ENCODE peak calls at places on chromosomes 13 and 19, in eight cellular contexts. D is GM13976; W is neuronal stem cell; F is stimulated activated CD4-positive, alpha-beta T cell treated with anti-CD3 and anti-CD28 coated beads, Interleukin-1b, Interleukin-23, amount 100 ng/mL, for 1 hour; U is cardiac fibroblast; J is C1 segment of cervical spinal cord; A is heart left ventricle; N is activated CD4-positive, alpha-beta T cell treated with anti-CD3 and anti-CD28 coated beads for 24 hours. L is an unnamed sample.

GRCh38 chr19:2523630-2524311 is 47.8 kb downstream of the GADD45B start:
- DNase-seq in D (no peak), W (no peak), F (no peak), U (no peak), J (no peak), A (no peak), N (no peak), L (no peak)

GRCh38 chr13:47790755-47791154 is 210.3 kb downstream of the SUCLA2 start:
- DNase-seq in D (no peak), W (no peak), F (no peak), U (no peak), J (no peak), A (no peak), N (no peak), L (no peak)

GRCh38 chr19:7888145-7888825 is at the start of gene LRRC8E:
- DNase-seq in D (no peak), W (peak), F (no peak), U (peak), J (no peak), A (no peak), N (peak), L (no peak)

GRCh38 chr19:11265785-11266236 is 3.5 kb upstream of the DOCK6 start:
- DNase-seq in D (peak), W (no peak), F (no peak), U (no peak), J (no peak), A (no peak), N (no peak), L (no peak)

GRCh38 chr13:112510002-112510780 is 77.8 kb downstream of the TUBGCP3 start:
- DNase-seq in D (peak), W (peak), F (no peak), U (peak), J (peak), A (no peak), N (no peak), L (peak)

GRCh38 chr19:19214892-19215291 is 3.1 kb downstream of the NCAN start:
- DNase-seq in D (peak), W (peak), F (no peak), U (peak), J (no peak), A (no peak), N (no peak), L (no peak)

GRCh38 chr13:26325876-26326275 is 71.9 kb downstream of the CDK8 start:
- DNase-seq in D (peak), W (no peak), F (no peak), U (no peak), J (no peak), A (no peak), N (no peak), L (no peak)

GRCh38 chr13:100363874-100364273 is 224.7 kb downstream of the GGACT start:
- DNase-seq in D (no peak), W (no peak), F (no peak), U (no peak), J (no peak), A (no peak), N (no peak), L (no peak)

GRCh38 chr19:7953060-7953459 is 9.6 kb upstream of the TIMM44 start:
- DNase-seq in D (no peak), W (no peak), F (no peak), U (peak), J (no peak), A (peak), N (no peak), L (no peak)

GRCh38 chr19:47436712-47437401 is 17.5 kb upstream of the MEIS3 start:
- DNase-seq in D (peak), W (peak), F (peak), U (peak), J (peak), A (peak), N (peak), L (peak)

GRCh38 chr19:43596842-43597461 is 557 bp downstream of the ZNF576 start:
- DNase-seq in D (no peak), W (no peak), F (no peak), U (no peak), J (no peak), A (no peak), N (no peak), L (no peak)

GRCh38 chr13:74388626-74389025 is 254.4 kb upstream of the KLF12 start:
- DNase-seq in D (no peak), W (no peak), F (no peak), U (no peak), J (no peak), A (no peak), N (no peak), L (no peak)

GRCh38 chr13:113582841-113583631 is 1.5 kb upstream of the TFDP1 start:
- DNase-seq in D (peak), W (no peak), F (no peak), U (no peak), J (no peak), A (no peak), N (no peak), L (no peak)

GRCh38 chr19:13154241-13154778 is 4.1 kb downstream of the IER2 start:
- DNase-seq in D (peak), W (peak), F (no peak), U (peak), J (no peak), A (peak), N (peak), L (no peak)

GRCh38 chr19:6030214-6030507 is 52.2 kb upstream of the RANBP3 start:
- DNase-seq in D (no peak), W (no peak), F (no peak), U (peak), J (no peak), A (no peak), N (no peak), L (no peak)

GRCh38 chr19:50203281-50204080 is at the start of gene MYH14:
- DNase-seq in D (no peak), W (peak), F (no peak), U (peak), J (peak), A (peak), N (no peak), L (no peak)

GRCh38 chr13:43776680-43777079 is 10.1 kb downstream of the ENOX1 start:
- DNase-seq in D (no peak), W (no peak), F (no peak), U (no peak), J (no peak), A (no peak), N (no peak), L (no peak)

GRCh38 chr19:5743640-5744039 is 23.2 kb downstream of the CATSPERD start:
- DNase-seq in D (no peak), W (no peak), F (no peak), U (no peak), J (no peak), A (no peak), N (no peak), L (no peak)

GRCh38 chr19:47514151-47514868 is 553 bp downstream of the NAPA start:
- DNase-seq in D (no peak), W (no peak), F (no peak), U (no peak), J (no peak), A (no peak), N (no peak), L (no peak)

GRCh38 chr19:9674669-9675357 is at the start of gene ZNF562:
- DNase-seq in D (peak), W (peak), F (peak), U (peak), J (peak), A (peak), N (peak), L (peak)

GRCh38 chr13:114179087-114179658 is at the start of gene CFAP97D2:
- DNase-seq in D (no peak), W (no peak), F (no peak), U (no peak), J (no peak), A (no peak), N (no peak), L (no peak)

GRCh38 chr13:42369071-42369795 is 97.3 kb downstream of the AKAP11 start:
- DNase-seq in D (no peak), W (no peak), F (no peak), U (no peak), J (no peak), A (no peak), N (no peak), L (no peak)

GRCh38 chr19:45304141-45304926 is 18.3 kb downstream of the CKM start:
- DNase-seq in D (no peak), W (no peak), F (no peak), U (no peak), J (no peak), A (no peak), N (no peak), L (no peak)

GRCh38 chr13:19993024-19993423 is 34.5 kb downstream of the ZMYM2 start:
- DNase-seq in D (no peak), W (no peak), F (no peak), U (no peak), J (no peak), A (no peak), N (no peak), L (no peak)

GRCh38 chr19:2324220-2324948 is 4.0 kb downstream of the LSM7 start:
- DNase-seq in D (no peak), W (no peak), F (no peak), U (no peak), J (no peak), A (no peak), N (no peak), L (no peak)

GRCh38 chr19:18469245-18470107 is 31.5 kb upstream of the ISYNA1 start:
- DNase-seq in D (peak), W (no peak), F (peak), U (peak), J (peak), A (peak), N (peak), L (peak)

GRCh38 chr19:45263013-45263412 is 11.9 kb downstream of the MARK4 start:
- DNase-seq in D (no peak), W (no peak), F (no peak), U (no peak), J (no peak), A (no peak), N (no peak), L (no peak)

GRCh38 chr19:1065606-1066109 is 1.3 kb upstream of the ARHGAP45 start:
- DNase-seq in D (no peak), W (no peak), F (no peak), U (no peak), J (no peak), A (no peak), N (no peak), L (no peak)

GRCh38 chr19:44598880-44599279 is 14.5 kb upstream of the IGSF23 start:
- DNase-seq in D (no peak), W (no peak), F (no peak), U (no peak), J (no peak), A (no peak), N (no peak), L (no peak)

GRCh38 chr19:12994701-12995595 is at the start of gene NFIX:
- DNase-seq in D (no peak), W (no peak), F (peak), U (peak), J (no peak), A (peak), N (peak), L (peak)

GRCh38 chr13:113785051-113786010 is 26.3 kb downstream of the TMEM255B start:
- DNase-seq in D (no peak), W (no peak), F (no peak), U (peak), J (no peak), A (no peak), N (no peak), L (no peak)

GRCh38 chr19:36081894-36082293 is 27.2 kb downstream of the WDR62 start:
- DNase-seq in D (no peak), W (no peak), F (no peak), U (no peak), J (no peak), A (no peak), N (no peak), L (no peak)

GRCh38 chr19:638901-639250 is 803 bp upstream of the FGF22 start:
- DNase-seq in D (no peak), W (no peak), F (no peak), U (no peak), J (no peak), A (no peak), N (no peak), L (no peak)

GRCh38 chr19:15550847-15551182 is 42.5 kb downstream of the CYP4F22 start:
- DNase-seq in D (peak), W (no peak), F (peak), U (no peak), J (no peak), A (no peak), N (no peak), L (no peak)

GRCh38 chr13:112616586-112617381 is 28.8 kb upstream of the TUBGCP3 start:
- DNase-seq in D (peak), W (no peak), F (no peak), U (peak), J (no peak), A (no peak), N (no peak), L (peak)

GRCh38 chr13:113378825-113379224 is 14.9 kb upstream of the GRTP1 start:
- DNase-seq in D (no peak), W (no peak), F (no peak), U (no peak), J (no peak), A (no peak), N (no peak), L (no peak)

GRCh38 chr19:32748948-32749347 is 29.4 kb downstream of the TDRD12 start:
- DNase-seq in D (no peak), W (no peak), F (no peak), U (no peak), J (no peak), A (no peak), N (no peak), L (no peak)